ENCODE peak calls at places on chromosome 14, in eight cellular contexts. A is fibroblast of lung; R is stimulated activated CD4-positive, alpha-beta T cell treated with anti-CD3 and anti-CD28 coated beads, Interleukin-12 subunit alpha, Interleukin-12 subunit beta, amount 100 ng/mL, for 4 hours; H is mucosa of descending colon; U is naive B cell; Q is AG10803; X is right atrium auricular region; T is CD8-positive, alpha-beta memory T cell. B is an unnamed sample.

GRCh38 chr14:26191123-26191522 is 406.7 kb downstream of the NOVA1 start:
- DNase-seq in A (peak), R (no peak), H (no peak), U (no peak), Q (no peak), X (no peak), T (no peak), B (no peak)

GRCh38 chr14:92800012-92800411 is 5.9 kb downstream of the GOLGA5 start:
- DNase-seq in A (no peak), R (no peak), H (no peak), U (no peak), Q (no peak), X (no peak), T (no peak), B (no peak)

GRCh38 chr14:55329999-55330710 is 58.9 kb downstream of the FBXO34 start:
- DNase-seq in A (peak), R (no peak), H (no peak), U (no peak), Q (peak), X (no peak), T (no peak), B (peak)

GRCh38 chr14:32933623-32933942 is 5.1 kb upstream of the NPAS3 start:
- DNase-seq in A (no peak), R (no peak), H (no peak), U (no peak), Q (peak), X (no peak), T (no peak), B (no peak)

GRCh38 chr14:93018401-93018800 is 95.5 kb downstream of the CHGA start:
- DNase-seq in A (no peak), R (no peak), H (no peak), U (no peak), Q (peak), X (no peak), T (no peak), B (no peak)

GRCh38 chr14:101501858-101502615 is 59.3 kb upstream of the DIO3 start:
- DNase-seq in A (no peak), R (no peak), H (no peak), U (no peak), Q (no peak), X (peak), T (no peak), B (no peak)

GRCh38 chr14:41925409-41925808 is 318.7 kb downstream of the LRFN5 start:
- DNase-seq in A (peak), R (no peak), H (no peak), U (no peak), Q (peak), X (no peak), T (no peak), B (peak)

GRCh38 chr14:21978999-21979314 is 305.3 kb upstream of the OR4E1 start:
- DNase-seq in A (no peak), R (no peak), H (no peak), U (no peak), Q (no peak), X (no peak), T (no peak), B (no peak)

B was measured in IMR-90.